ENCODE peak calls at places on chromosomes 1 and 21, in seven cellular contexts. J, W, A, M, R, I and L are unnamed samples.

GRCh38 chr1:107704911-107705310 is 260.1 kb downstream of the VAV3 start:
- DNase-seq in J (no peak), W (no peak), A (no peak), M (no peak), R (no peak), I (no peak), L (no peak)

GRCh38 chr1:234716907-234717375 is 107.0 kb upstream of the IRF2BP2 start:
- DNase-seq in J (no peak), W (no peak), A (no peak), M (no peak), R (no peak), I (no peak), L (no peak)

GRCh38 chr1:24743404-24744211 is 1.6 kb upstream of the CLIC4 start:
- DNase-seq in J (peak; percentile 92), W (no peak), A (no peak), M (no peak), R (no peak), I (no peak), L (no peak)

GRCh38 chr1:93993731-93994130 is 84.5 kb upstream of the GCLM start:
- DNase-seq in J (no peak), W (no peak), A (no peak), M (no peak), R (no peak), I (no peak), L (no peak)

GRCh38 chr1:223756002-223756775 is 43.9 kb downstream of the CAPN2 start:
- DNase-seq in J (no peak), W (no peak), A (no peak), M (no peak), R (no peak), I (no peak), L (no peak)

GRCh38 chr1:58780586-58781452 is 3.0 kb downstream of the JUN start:
- DNase-seq in J (no peak), W (no peak), A (peak; percentile 22), M (peak; percentile 28), R (no peak), I (no peak), L (peak; percentile 46)

GRCh38 chr1:217373761-217374701 is 256.9 kb downstream of the GPATCH2 start:
- DNase-seq in J (no peak), W (no peak), A (no peak), M (no peak), R (no peak), I (no peak), L (no peak)

GRCh38 chr1:21434394-21434793 is 5.5 kb upstream of the NBPF3 start:
- DNase-seq in J (no peak), W (no peak), A (no peak), M (no peak), R (no peak), I (no peak), L (no peak)

GRCh38 chr1:198150369-198150768 is 6.4 kb upstream of the NEK7 start:
- DNase-seq in J (no peak), W (no peak), A (no peak), M (no peak), R (no peak), I (no peak), L (no peak)

GRCh38 chr1:110798691-110799256 is 74.2 kb upstream of the CD53 start:
- DNase-seq in J (peak; percentile 16), W (no peak), A (no peak), M (no peak), R (no peak), I (no peak), L (no peak)

GRCh38 chr1:177033628-177034027 is 130.9 kb downstream of the ASTN1 start:
- DNase-seq in J (no peak), W (no peak), A (no peak), M (no peak), R (no peak), I (no peak), L (no peak)

GRCh38 chr1:1162597-1163537 is 10.8 kb upstream of the TTLL10 start:
- DNase-seq in J (no peak), W (no peak), A (no peak), M (peak; percentile 95), R (peak; percentile 92), I (no peak), L (no peak)

GRCh38 chr1:92201973-92202372 is 15.7 kb upstream of the C1orf146 start:
- DNase-seq in J (no peak), W (no peak), A (no peak), M (no peak), R (no peak), I (no peak), L (no peak)

GRCh38 chr1:172917972-172918371 is 132.8 kb downstream of the TNFSF18 start:
- DNase-seq in J (no peak), W (no peak), A (no peak), M (no peak), R (no peak), I (no peak), L (no peak)

GRCh38 chr1:35573198-35573775 is at the start of gene TFAP2E:
- DNase-seq in J (no peak), W (no peak), A (peak; percentile 43), M (peak; percentile 57), R (peak; percentile 65), I (no peak), L (no peak)

GRCh38 chr1:60893111-60893510 is 189.2 kb upstream of the NFIA start:
- DNase-seq in J (no peak), W (no peak), A (no peak), M (no peak), R (no peak), I (no peak), L (no peak)

GRCh38 chr1:12433323-12434053 is 184.5 kb downstream of the DHRS3 start:
- DNase-seq in J (no peak), W (peak; percentile 66), A (no peak), M (peak; percentile 52), R (peak; percentile 36), I (peak; percentile 74), L (no peak)

GRCh38 chr1:202009326-202010031 is 908 bp upstream of the ELF3 start:
- DNase-seq in J (peak; percentile 72), W (peak; percentile 75), A (peak; percentile 77), M (peak; percentile 94), R (peak; percentile 86), I (peak; percentile 77), L (peak; percentile 47)

GRCh38 chr1:45448357-45448756 is 42.6 kb downstream of the TESK2 start:
- DNase-seq in J (no peak), W (no peak), A (no peak), M (no peak), R (no peak), I (no peak), L (no peak)

GRCh38 chr21:37862536-37862935 is 53.7 kb downstream of the KCNJ6 start:
- DNase-seq in J (no peak), W (no peak), A (no peak), M (no peak), R (no peak), I (no peak), L (no peak)

DNA sequence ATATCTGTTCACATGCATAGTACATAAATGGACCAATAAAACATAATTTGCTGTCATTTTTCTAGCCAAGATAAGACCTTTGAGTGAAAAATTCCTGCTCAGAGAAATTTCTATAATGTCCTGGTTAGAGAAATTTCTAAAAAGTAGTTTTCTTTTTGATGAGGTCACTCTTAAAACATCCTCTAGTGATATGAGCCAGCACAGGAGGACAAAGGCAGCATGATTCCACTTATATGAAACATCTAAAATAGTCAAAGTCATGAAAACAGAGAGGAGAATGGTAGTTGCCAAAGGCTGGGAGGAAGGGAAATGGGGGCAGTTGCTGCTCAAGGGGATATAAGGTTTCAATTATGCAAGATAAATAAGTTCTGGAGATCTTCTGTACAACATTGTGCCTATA is 239.4 kb downstream of the BACH1 start:
- DNase-seq in J (no peak), W (no peak), A (no peak), M (no peak), R (no peak), I (no peak), L (no peak)
- H3K4me3 ChIP-seq in J (no peak overlapping the region), W (no peak overlapping the region), A (no peak overlapping the region), M (no peak overlapping the region), R (no peak overlapping the region), I (no peak overlapping the region), L (no peak overlapping the region)

DNA sequence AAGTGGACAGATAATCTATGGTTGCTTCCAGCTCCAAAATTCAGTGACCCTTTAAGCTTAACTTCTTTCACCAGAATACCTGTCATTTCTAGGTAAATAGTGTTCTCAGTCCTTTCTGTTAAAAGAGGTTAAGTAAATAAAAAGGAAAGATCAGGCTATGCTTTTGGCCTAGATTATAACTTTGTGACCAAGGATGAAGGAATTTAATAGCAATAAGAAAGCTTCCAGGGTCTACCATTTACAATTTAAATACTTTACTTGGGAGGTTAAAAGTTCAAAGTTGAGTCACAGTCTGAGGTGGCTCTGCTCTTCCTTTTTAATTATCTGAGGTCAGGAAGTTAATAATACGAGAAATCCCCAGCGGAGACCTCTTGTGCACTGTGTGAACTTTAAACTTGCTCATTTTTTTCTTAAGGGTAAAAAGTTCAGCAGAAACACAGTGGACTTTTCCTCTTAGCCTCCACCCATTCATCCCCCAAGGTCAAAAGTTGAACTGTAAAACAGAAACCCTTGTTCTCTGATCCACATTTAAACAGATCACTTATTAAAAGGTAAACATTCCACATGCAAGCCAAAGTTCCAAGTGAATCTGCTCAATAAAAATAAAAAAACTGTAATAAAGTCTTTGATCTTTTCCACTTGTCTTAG is 187.1 kb downstream of the NRIP1 start:
- DNase-seq in J (no peak), W (no peak), A (no peak), M (no peak), R (no peak), I (no peak), L (peak; percentile 19)
- H3K9me3 ChIP-seq in J (no peaks in the 10 kb centered on the region), W (no peaks in the 10 kb centered on the region), A (no peaks in the 10 kb centered on the region), M (no peaks in the 10 kb centered on the region), R (no peaks in the 10 kb centered on the region), I (no peaks in the 10 kb centered on the region), L (no peaks in the 10 kb centered on the region)

GRCh38 chr1:43543567-43543966 is 12.9 kb downstream of the PTPRF start:
- DNase-seq in J (no peak), W (no peak), A (no peak), M (no peak), R (no peak), I (no peak), L (no peak)
- H3K27ac ChIP-seq in J (no peak overlapping the region), W (no peak overlapping the region), A (no peak overlapping the region), M (no peak overlapping the region), R (peak overlapping the region; percentile 92), I (no peak overlapping the region), L (no peak overlapping the region)

GRCh38 chr1:151992345-151993083 is 1.1 kb downstream of the S100A10 start:
- DNase-seq in J (no peak), W (peak; percentile 95), A (peak; percentile 84), M (peak; percentile 92), R (peak; percentile 89), I (peak; percentile 74), L (peak; percentile 39)

GRCh38 chr1:151989131-151989868 is 4.4 kb downstream of the S100A10 start:
- DNase-seq in J (no peak), W (peak; percentile 88), A (peak; percentile 86), M (peak; percentile 84), R (peak; percentile 76), I (no peak), L (no peak)

GRCh38 chr1:151991663-151992344 is 1.9 kb downstream of the S100A10 start:
- DNase-seq in J (no peak), W (no peak), A (no peak), M (no peak), R (no peak), I (no peak), L (no peak)

GRCh38 chr1:151990058-151990855 is 3.4 kb downstream of the S100A10 start:
- DNase-seq in J (no peak), W (no peak), A (no peak), M (no peak), R (no peak), I (no peak), L (no peak)

DNA sequence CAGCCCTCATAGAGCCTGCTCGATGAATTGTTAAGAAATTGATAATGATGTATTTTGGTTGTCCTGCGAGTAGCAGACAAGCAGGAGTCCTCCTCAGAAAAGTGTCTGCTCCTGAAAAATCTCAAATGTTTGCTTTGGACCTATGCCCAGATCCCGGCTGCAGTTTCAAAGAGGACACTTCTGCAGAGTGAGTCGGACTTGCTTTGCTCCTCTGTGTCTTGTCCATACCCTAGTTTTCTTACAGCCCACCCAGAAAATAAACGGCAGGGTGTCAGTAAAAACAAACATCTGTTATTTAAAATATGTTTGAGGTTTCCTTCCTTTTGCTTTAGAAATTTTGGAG is 2.8 kb downstream of the S100A10 start:
- DNase-seq in J (no peak), W (no peak), A (peak; percentile 61), M (peak; percentile 87), R (peak; percentile 71), I (peak; percentile 46), L (no peak)
- H3K4me3 ChIP-seq in J (no peak overlapping the region), W (no peak overlapping the region), A (no peak overlapping the region), M (peak overlapping the region; percentile 91), R (peak overlapping the region; percentile 72), I (no peak overlapping the region), L (peak overlapping the region; percentile 91)